ENCODE peak calls at places on chromosomes 13 and 19, in nine cellular contexts. E, F, Q, B, U, C, S, N and I are unnamed samples.

GRCh38 chr19:12346896-12347295 is 13.5 kb upstream of the ZNF563 start:
- DNase-seq in E (no peak), F (no peak), Q (no peak), B (no peak), U (no peak), C (no peak), S (no peak), N (no peak), I (no peak)

GRCh38 chr19:21851596-21852345 is 15.8 kb upstream of the ZNF43 start:
- DNase-seq in E (peak; percentile 72), F (peak; percentile 80), Q (peak; percentile 86), B (peak; percentile 15), U (peak; percentile 67), C (peak; percentile 88), S (peak; percentile 93), N (peak; percentile 67), I (peak; percentile 37)

GRCh38 chr19:19320362-19321142 is at the start of the genes MAU2 and SUGP1:
- DNase-seq in E (peak; percentile 85), F (peak; percentile 89), Q (peak; percentile 82), B (peak; percentile 92), U (peak; percentile 90), C (peak; percentile 97), S (peak; percentile 95), N (peak; percentile 66), I (peak; percentile 95)

GRCh38 chr19:34336781-34337271 is 28.2 kb upstream of the GPI start:
- DNase-seq in E (peak; percentile 18), F (peak; percentile 14), Q (peak; percentile 15), B (peak; percentile 32), U (no peak), C (no peak), S (no peak), N (no peak), I (no peak)

GRCh38 chr13:33710924-33711323 is 107.0 kb upstream of the RFC3 start:
- DNase-seq in E (no peak), F (no peak), Q (no peak), B (no peak), U (no peak), C (no peak), S (no peak), N (no peak), I (no peak)

GRCh38 chr13:47803131-47803530 is 197.9 kb downstream of the SUCLA2 start:
- DNase-seq in E (no peak), F (no peak), Q (no peak), B (no peak), U (no peak), C (no peak), S (no peak), N (no peak), I (no peak)

GRCh38 chr19:2426661-2427322 is 594 bp downstream of the TIMM13 start:
- DNase-seq in E (no peak), F (peak; percentile 45), Q (no peak), B (peak; percentile 58), U (peak; percentile 82), C (no peak), S (peak; percentile 88), N (no peak), I (peak; percentile 74)

GRCh38 chr13:29566864-29567263 is 28.6 kb downstream of the SLC7A1 start:
- DNase-seq in E (no peak), F (no peak), Q (no peak), B (no peak), U (no peak), C (no peak), S (no peak), N (no peak), I (no peak)

GRCh38 chr19:18790566-18791314 is at the start of gene COMP:
- DNase-seq in E (no peak), F (no peak), Q (no peak), B (no peak), U (no peak), C (no peak), S (no peak), N (no peak), I (no peak)